ENCODE peak calls at places on chromosome X, in five cellular contexts. N is GM23338, F is HepG2, U is K562, T is A549. M is an unnamed sample.

GRCh38 chrX:106932492-106932923 is 12.3 kb downstream of the CLDN2 start:
- DNase-seq in N (no peak), F (peak), U (no peak), T (peak), M (no peak)

GRCh38 chrX:154380153-154380552 is 1.1 kb downstream of the EMD start:
- DNase-seq in N (no peak), F (no peak), U (no peak), T (no peak), M (no peak)

GRCh38 chrX:154308108-154308946 is 12.7 kb downstream of the TKTL1 start:
- DNase-seq in N (peak), F (peak), U (peak), T (peak), M (peak)

GRCh38 chrX:39335447-39336235 is 534.4 kb downstream of the MID1IP1 start:
- DNase-seq in N (no peak), F (no peak), U (no peak), T (no peak), M (no peak)

GRCh38 chrX:33465137-33465536 is 253.8 kb upstream of the DMD start:
- DNase-seq in N (peak), F (no peak), U (no peak), T (no peak), M (no peak)

GRCh38 chrX:74422576-74423288 is 1.4 kb downstream of the SLC16A2 start:
- DNase-seq in N (peak), F (peak), U (no peak), T (no peak), M (no peak)

GRCh38 chrX:54484666-54485065 is 11.4 kb downstream of the FGD1 start:
- DNase-seq in N (peak), F (no peak), U (no peak), T (no peak), M (no peak)

GRCh38 chrX:20686256-20686655 is 419.5 kb upstream of the RPS6KA3 start:
- DNase-seq in N (no peak), F (no peak), U (no peak), T (no peak), M (no peak)

GRCh38 chrX:110381216-110381615 is 22.6 kb downstream of the RTL9 start:
- DNase-seq in N (no peak), F (no peak), U (no peak), T (no peak), M (no peak)

GRCh38 chrX:18719852-18720251 is 12.4 kb downstream of the PPEF1 start:
- DNase-seq in N (no peak), F (no peak), U (no peak), T (no peak), M (no peak)

GRCh38 chrX:88355252-88355651 is 391.8 kb upstream of the CPXCR1 start:
- DNase-seq in N (no peak), F (peak), U (no peak), T (no peak), M (no peak)
- H3K27ac ChIP-seq in N (no peak), F (no peak), U (no peak), T (no peak), M (no peak)

GRCh38 chrX:152573866-152574265 is 63.8 kb upstream of the GABRQ start:
- DNase-seq in N (no peak), F (no peak), U (no peak), T (no peak), M (no peak)
- TF ChIP-seq REST in N (no peak), F (no peak), U (no peak), T (no peak), M (no peak)

GRCh38 chrX:136768469-136769084 is 12.2 kb downstream of the ARHGEF6 start:
- DNase-seq in N (no peak), F (no peak), U (peak), T (no peak), M (no peak)
- H3K27ac ChIP-seq in N (no peak), F (no peak), U (peak), T (no peak), M (peak)

GRCh38 chrX:120791013-120791643 is 84.5 kb downstream of the CT47B1 start:
- DNase-seq in N (no peak), F (no peak), U (no peak), T (no peak), M (no peak)
- TF ChIP-seq REST in N (no peak), F (no peak), U (no peak), T (no peak), M (no peak)

DNA sequence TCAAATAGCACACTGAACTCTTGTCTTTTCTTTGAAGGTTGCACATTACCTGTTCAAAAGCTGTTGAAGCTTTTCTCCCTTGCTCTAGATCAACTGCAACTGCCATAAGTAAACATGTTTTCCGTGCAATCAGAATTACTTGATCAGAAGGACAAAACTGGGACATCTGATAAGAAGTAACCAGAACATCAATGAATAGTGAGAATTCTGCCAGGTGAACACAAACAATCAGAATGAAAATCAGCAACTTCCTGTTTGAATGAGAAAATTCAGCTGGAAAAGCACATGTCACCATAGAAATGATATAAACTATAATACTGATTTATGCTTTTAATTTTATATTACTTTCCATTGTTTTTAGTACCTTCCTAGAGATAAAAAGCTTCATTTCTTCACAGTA is 160.7 kb downstream of the DLG3 start:
- DNase-seq in N (no peak), F (no peak), U (no peak), T (no peak), M (no peak)
- H3K27ac ChIP-seq in N (no peak), F (no peak), U (no peak), T (no peak), M (no peak)

M was measured in Panc1.